ENCODE peak calls at places on chromosomes 11 and 22, in five cellular contexts. P is spleen, M is endothelial cell of umbilical vein, E is prostate gland, N is GM12878. S is an unnamed sample. For H3K4me1, the result is how much of the 10 kb centered on the place peaks cover.

GRCh38 chr11:17734418-17734911 is at the start of gene KCNC1:
- DNase-seq in P (peak), M (peak), E (no peak), N (no peak), S (peak)

GRCh38 chr11:19800714-19801519 is 88.3 kb downstream of the NAV2 start:
- DNase-seq in P (no peak), M (no peak), E (no peak), N (no peak), S (no peak)

GRCh38 chr11:104763930-104764717 is 134.1 kb downstream of the CASP12 start:
- DNase-seq in P (no peak), M (no peak), E (no peak), N (no peak), S (no peak)

GRCh38 chr11:65539401-65540289 is 14.8 kb downstream of the SCYL1 start:
- DNase-seq in P (no peak), M (no peak), E (peak), N (no peak), S (peak)

GRCh38 chr11:3802016-3802790 is 4.8 kb upstream of the NUP98 start:
- DNase-seq in P (no peak), M (no peak), E (no peak), N (no peak), S (no peak)

GRCh38 chr11:72924568-72925190 is 110.5 kb downstream of the ATG16L2 start:
- DNase-seq in P (no peak), M (peak), E (no peak), N (peak), S (no peak)

GRCh38 chr11:60791534-60791933 is 6.4 kb downstream of the MS4A10 start:
- DNase-seq in P (peak), M (no peak), E (no peak), N (no peak), S (no peak)

GRCh38 chr11:69397732-69398131 is 83.7 kb upstream of the LINC01488 start:
- DNase-seq in P (no peak), M (no peak), E (no peak), N (no peak), S (no peak)

GRCh38 chr11:114192841-114193389 is 103.3 kb upstream of the NNMT start:
- DNase-seq in P (no peak), M (no peak), E (no peak), N (no peak), S (no peak)

GRCh38 chr11:112285918-112286317 is 25.3 kb upstream of the PLET1 start:
- DNase-seq in P (no peak), M (no peak), E (no peak), N (no peak), S (no peak)

GRCh38 chr11:9656864-9657263 is 7.0 kb upstream of the SWAP70 start:
- DNase-seq in P (no peak), M (peak), E (no peak), N (no peak), S (no peak)

GRCh38 chr11:120039031-120039430 is 98.9 kb downstream of the TRIM29 start:
- DNase-seq in P (no peak), M (no peak), E (no peak), N (no peak), S (no peak)

GRCh38 chr11:95419915-95420314 is 188.9 kb upstream of the SESN3 start:
- DNase-seq in P (no peak), M (peak), E (no peak), N (no peak), S (no peak)

GRCh38 chr11:19530505-19530904 is 182.1 kb upstream of the NAV2 start:
- DNase-seq in P (no peak), M (no peak), E (no peak), N (no peak), S (no peak)

GRCh38 chr22:21857501-21857914 is 9.9 kb downstream of the MAPK1 start:
- DNase-seq in P (no peak), M (no peak), E (no peak), N (peak), S (no peak)

GRCh38 chr11:102187416-102188125 is 77.3 kb downstream of the YAP1 start:
- DNase-seq in P (no peak), M (no peak), E (no peak), N (no peak), S (no peak)
- H3K4me1 ChIP-seq in P (under half), M (under half), E (under half), N (under half), S (under half)

GRCh38 chr22:30386960-30387848 is at the start of gene RNF215:
- DNase-seq in P (peak), M (peak), E (peak), N (no peak), S (peak)
- TF ChIP-seq POLR2AphosphoS5 in P (peak), M (peak), E (peak), N (no peak), S (no peak)

GRCh38 chr11:77467233-77467632 is 6.7 kb downstream of the PAK1 start:
- DNase-seq in P (no peak), M (no peak), E (no peak), N (no peak), S (no peak)
- H3K4me1 ChIP-seq in P (under half), M (under half), E (under half), N (under half), S (under half)

DNA sequence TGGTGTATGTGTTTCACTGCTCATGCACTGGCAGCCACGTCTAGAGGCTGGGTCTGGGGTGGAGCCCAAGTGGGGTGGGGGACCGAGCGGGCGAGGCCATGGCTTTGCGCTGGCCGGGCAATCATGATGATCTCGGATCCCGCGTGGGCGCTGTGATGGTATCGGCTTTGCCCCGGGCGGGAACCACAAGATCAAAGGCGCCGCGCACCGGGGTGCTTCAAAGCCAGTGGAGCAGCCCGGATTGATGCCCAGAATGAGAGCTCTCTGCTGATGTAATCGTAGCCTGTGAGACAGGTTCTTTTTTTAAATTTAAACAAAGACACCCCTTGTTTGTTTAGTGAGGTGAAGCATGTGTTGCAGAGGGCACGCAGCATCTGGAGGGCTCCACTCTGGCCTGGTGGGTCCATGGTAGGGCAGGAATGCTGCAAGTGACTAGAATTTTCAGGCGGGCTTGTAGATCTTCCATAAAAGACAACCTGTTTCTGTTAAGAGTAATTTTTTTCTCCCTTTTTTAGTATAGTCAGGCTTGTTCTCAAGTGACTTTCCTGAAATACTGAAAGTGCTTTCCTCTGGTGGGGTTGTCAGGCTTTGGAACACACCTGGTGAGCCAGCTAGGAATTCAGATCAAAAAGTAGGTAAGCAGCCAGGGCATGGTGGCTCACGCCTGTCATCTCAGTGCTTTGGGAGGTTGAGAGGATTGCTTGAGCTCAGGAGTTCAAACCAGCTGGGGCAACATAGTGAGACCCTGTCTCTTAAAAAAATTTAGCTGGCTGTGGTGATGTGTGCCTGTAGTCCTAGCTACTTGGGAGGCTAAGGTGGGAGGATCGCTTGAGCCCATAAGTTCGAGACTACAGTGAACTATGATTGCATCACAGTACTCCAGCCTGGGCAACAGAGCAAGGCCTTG is 40.7 kb downstream of the ZNRF3 start:
- DNase-seq in P (no peak), M (no peak), E (peak), N (no peak), S (peak)
- TF ChIP-seq POLR2AphosphoS5 in P (no peak), M (no peak), E (peak), N (no peak), S (no peak)

GRCh38 chr11:1531418-1531817 is 40.7 kb downstream of the DUSP8 start:
- DNase-seq in P (no peak), M (no peak), E (no peak), N (no peak), S (no peak)
- H3K4me1 ChIP-seq in P (under half), M (under half), E (under half), N (under half), S (under half)

DNA sequence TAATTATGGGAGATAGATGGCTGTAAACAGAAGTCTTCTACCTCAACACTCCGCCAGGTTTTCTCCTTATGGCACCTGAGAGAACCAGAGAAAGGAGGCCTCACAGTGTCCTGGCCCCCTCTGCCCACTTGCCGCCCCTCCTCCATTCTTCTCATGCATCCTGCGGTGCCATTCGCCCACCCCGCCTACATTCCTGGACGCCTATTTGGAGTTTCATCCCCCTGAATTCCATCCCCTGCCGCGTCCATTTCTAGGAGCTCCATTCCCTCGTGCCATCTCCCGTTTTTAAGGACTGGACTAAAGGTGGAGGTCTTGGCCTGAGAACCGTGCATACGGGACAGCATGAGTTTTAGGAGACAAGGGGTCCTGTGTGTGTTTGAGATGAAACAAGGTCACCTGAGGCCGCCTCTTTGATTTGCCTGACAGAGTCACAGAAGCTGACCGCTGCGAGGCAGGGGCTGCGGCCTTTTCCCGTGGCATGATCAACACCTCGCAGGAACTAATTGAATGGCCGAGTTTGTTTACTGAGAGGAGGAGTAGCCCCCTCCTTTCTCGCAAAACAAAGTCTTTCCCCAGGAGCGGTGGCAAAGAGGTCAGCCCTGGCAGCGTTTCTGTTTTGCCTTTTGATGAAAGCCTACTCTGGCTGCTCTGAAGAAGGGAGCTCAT is 246.2 kb downstream of the ST3GAL4 start:
- DNase-seq in P (no peak), M (no peak), E (no peak), N (no peak), S (no peak)
- TF ChIP-seq POLR2AphosphoS5 in P (no peak), M (no peak), E (no peak), N (no peak), S (no peak)

GRCh38 chr11:33616552-33616951 is 84.1 kb downstream of the C11orf91 start:
- DNase-seq in P (no peak), M (no peak), E (no peak), N (no peak), S (no peak)
- H3K4me1 ChIP-seq in P (under half), M (under half), E (under half), N (under half), S (under half)

GRCh38 chr22:38554281-38554680 is 15.7 kb downstream of the DMC1 start:
- DNase-seq in P (no peak), M (no peak), E (no peak), N (no peak), S (no peak)
- TF ChIP-seq POLR2AphosphoS5 in P (no peak), M (no peak), E (no peak), N (no peak), S (no peak)

DNA sequence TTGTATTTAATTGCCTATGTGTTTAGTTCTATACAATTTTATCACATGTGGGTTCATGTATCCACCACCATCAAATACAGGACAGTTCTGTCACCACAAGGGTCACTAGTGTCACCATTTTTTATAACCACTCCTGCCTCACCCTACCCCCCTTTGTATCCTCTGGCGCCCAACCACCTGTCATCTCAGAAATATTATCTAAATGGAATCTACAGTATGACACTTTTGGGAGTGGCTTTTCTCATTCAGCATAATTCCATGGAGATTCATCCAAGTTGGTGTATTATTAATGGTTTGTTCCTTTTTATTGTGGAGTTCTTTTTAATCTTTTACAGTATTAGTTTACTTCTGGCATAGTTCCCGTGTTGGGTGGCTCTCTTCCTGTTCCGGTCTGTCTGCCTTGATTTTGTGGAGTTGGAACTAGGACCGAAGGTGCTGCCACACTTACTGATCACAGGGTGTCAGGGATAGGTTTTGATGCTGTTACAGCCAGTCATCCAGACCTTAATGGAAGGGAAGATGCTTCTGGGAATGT is 58.5 kb downstream of the TNRC6B start:
- DNase-seq in P (no peak), M (no peak), E (no peak), N (no peak), S (no peak)
- H3K4me1 ChIP-seq in P (under half), M (under half), E (under half), N (under half), S (under half)